ENCODE peak calls at places on chromosomes 16 and 17, in eight cellular contexts. G is K562, I is GM12878, M is adrenal gland, K is A549, O is HCT116, A is stomach, H is IMR-90. S is an unnamed sample.

GRCh38 chr17:69223809-69224208 is 4.8 kb downstream of the ABCA10 start:
- DNase-seq in G (no peak), I (peak), M (no peak), K (no peak), O (no peak), A (no peak), H (peak), S (no peak)

GRCh38 chr17:80510132-80510531 is 33.7 kb upstream of the NPTX1 start:
- DNase-seq in G (no peak), I (no peak), M (no peak), K (no peak), O (no peak), A (no peak), H (no peak), S (no peak)

GRCh38 chr16:17470002-17470870 is 524 bp downstream of the XYLT1 start:
- DNase-seq in G (no peak), I (no peak), M (no peak), K (no peak), O (no peak), A (no peak), H (no peak), S (peak)

GRCh38 chr17:41777579-41778188 is 8.8 kb downstream of the JUP start:
- DNase-seq in G (no peak), I (no peak), M (peak), K (peak), O (no peak), A (peak), H (peak), S (peak)

GRCh38 chr16:83928341-83929055 is 24.5 kb upstream of the OSGIN1 start:
- DNase-seq in G (no peak), I (no peak), M (no peak), K (no peak), O (no peak), A (no peak), H (peak), S (no peak)

GRCh38 chr16:84065536-84066132 is 23.0 kb upstream of the SLC38A8 start:
- DNase-seq in G (peak), I (no peak), M (peak), K (peak), O (peak), A (peak), H (peak), S (peak)

GRCh38 chr17:8458128-8458527 is 22.4 kb downstream of the NDEL1 start:
- DNase-seq in G (no peak), I (no peak), M (no peak), K (no peak), O (no peak), A (no peak), H (no peak), S (no peak)

GRCh38 chr17:55275894-55276804 is 11.4 kb downstream of the HLF start:
- DNase-seq in G (no peak), I (no peak), M (peak), K (peak), O (no peak), A (no peak), H (no peak), S (no peak)

DNA sequence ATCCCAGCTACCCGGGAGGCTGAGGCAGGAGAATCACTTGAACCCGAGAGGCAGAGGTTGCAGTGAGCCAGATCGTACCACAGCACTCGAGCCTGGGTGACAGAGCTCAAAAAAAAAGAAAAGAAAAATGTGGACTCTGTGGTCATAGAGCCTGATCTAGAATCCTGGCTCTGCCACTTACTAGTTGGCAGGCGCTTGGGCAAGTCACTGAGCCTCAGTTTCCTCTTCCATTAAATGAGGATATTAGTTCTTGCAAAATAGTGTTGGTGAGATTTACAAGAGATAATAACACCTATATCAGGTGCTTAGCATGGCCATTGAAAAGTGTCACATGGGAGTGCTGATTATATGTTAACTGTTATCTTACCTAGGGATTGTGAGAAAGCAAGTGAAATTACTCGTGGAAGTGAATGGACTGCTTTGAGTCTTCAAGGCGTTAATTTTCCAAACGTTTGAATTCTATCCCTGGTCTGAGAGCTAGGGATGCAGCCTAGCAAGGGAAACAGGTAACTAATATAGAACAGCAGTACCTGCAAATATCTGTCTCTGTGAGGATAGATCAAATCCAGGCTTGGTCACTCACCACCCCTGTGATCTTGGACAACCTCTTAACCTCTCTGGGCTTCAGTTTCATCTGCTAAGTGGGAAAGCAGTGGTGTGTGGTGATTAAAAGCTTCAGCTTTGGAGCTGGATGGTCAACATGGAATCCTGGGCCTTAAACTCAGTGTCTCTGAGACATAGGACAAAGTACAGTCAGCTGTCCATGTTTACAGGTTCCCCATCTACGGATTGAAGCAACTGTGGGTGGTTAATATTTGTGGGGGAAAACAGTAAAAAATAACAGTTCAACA is 953 bp upstream of the NSMCE1 start:
- DNase-seq in G (no peak), I (no peak), M (no peak), K (no peak), O (no peak), A (no peak), H (no peak), S (no peak)
- H3K4me3 ChIP-seq in G (peak), I (peak), M (no peak), K (peak), O (peak), A (peak), H (no peak), S (peak)

GRCh38 chr17:75785770-75786538 is 1.3 kb downstream of the UNK start:
- DNase-seq in G (peak), I (no peak), M (no peak), K (no peak), O (no peak), A (no peak), H (peak), S (no peak)

GRCh38 chr17:75783803-75784472 is 668 bp upstream of the UNK start:
- DNase-seq in G (peak), I (no peak), M (peak), K (no peak), O (no peak), A (peak), H (no peak), S (peak)

GRCh38 chr17:75785016-75785769 is 587 bp downstream of the UNK start:
- DNase-seq in G (peak), I (peak), M (peak), K (no peak), O (peak), A (peak), H (peak), S (peak)

GRCh38 chr17:75783069-75783783 is 1.4 kb upstream of the UNK start:
- DNase-seq in G (peak), I (peak), M (no peak), K (peak), O (peak), A (no peak), H (peak), S (no peak)

DNA sequence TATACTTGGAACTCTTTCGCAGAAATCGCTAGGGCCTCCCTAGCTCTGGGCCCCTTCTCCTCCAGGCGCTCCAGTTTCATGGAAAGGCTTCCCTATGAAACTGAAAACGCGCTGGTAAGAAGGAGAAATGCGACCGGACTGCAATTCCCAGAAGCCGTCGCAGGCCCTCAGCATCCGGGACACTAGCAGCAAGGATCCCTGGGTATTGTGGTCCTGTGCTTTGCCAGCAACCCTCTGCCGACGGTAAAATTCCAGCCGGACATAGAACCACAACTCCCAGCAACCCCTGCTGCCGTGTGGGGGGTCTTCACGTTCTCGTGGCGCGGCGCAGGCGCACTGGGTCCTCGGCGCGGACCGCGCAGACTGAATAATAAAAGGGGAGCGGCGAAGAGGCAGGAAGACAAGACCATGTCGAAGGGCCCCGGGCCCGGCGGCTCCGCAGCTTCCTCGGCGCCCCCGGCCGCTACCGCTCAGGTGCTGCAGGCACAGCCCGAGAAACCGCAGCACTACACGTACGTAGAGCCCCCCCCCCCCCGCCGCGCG is at the start of gene UNK:
- DNase-seq in G (peak), I (peak), M (peak), K (peak), O (peak), A (peak), H (peak), S (peak)
- TF ChIP-seq POLR2A in G (peak), I (no peak), M (peak), K (no peak), O (no peak), A (no peak), H (peak), S (peak)

DNA sequence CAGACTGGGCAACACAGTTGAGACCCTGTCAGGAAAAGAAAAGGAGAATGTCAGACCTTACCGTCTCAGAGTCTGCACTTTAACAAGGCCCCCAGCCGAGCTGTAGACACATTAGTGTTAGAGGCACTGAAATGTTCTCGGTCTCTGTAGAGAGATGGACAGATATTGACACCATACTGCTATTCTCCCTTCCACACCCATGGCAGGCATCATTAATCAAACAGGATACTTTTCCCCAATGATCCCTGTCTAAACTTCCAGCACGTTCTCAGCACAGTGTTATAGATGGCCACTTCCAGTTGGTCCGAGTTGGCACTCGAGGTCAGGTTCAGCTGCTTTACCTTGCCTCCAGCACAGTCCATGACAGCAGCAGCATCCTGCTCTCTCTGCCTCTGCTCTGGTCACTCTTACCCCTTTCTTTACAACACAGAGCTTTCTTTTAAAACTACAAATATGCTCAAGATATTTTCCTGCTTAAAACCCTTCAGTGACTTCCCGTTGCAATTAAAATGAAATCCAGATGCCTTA is 251.6 kb downstream of the SNX29 start:
- DNase-seq in G (no peak), I (no peak), M (no peak), K (no peak), O (no peak), A (no peak), H (no peak), S (no peak)
- H3K4me3 ChIP-seq in G (no peak), I (no peak), M (no peak), K (no peak), O (no peak), A (no peak), H (no peak), S (no peak)

GRCh38 chr16:88870608-88871348 is 4.3 kb upstream of the PABPN1L start:
- DNase-seq in G (peak), I (no peak), M (no peak), K (no peak), O (no peak), A (no peak), H (no peak), S (no peak)

GRCh38 chr16:88871730-88872416 is 5.4 kb upstream of the PABPN1L start:
- DNase-seq in G (no peak), I (no peak), M (no peak), K (no peak), O (no peak), A (no peak), H (no peak), S (no peak)

GRCh38 chr16:88871349-88871702 is 4.9 kb upstream of the PABPN1L start:
- DNase-seq in G (peak), I (no peak), M (no peak), K (no peak), O (no peak), A (no peak), H (no peak), S (no peak)

GRCh38 chr16:88874938-88875599 is 8.6 kb upstream of the PABPN1L start:
- DNase-seq in G (no peak), I (no peak), M (no peak), K (no peak), O (no peak), A (no peak), H (no peak), S (no peak)

DNA sequence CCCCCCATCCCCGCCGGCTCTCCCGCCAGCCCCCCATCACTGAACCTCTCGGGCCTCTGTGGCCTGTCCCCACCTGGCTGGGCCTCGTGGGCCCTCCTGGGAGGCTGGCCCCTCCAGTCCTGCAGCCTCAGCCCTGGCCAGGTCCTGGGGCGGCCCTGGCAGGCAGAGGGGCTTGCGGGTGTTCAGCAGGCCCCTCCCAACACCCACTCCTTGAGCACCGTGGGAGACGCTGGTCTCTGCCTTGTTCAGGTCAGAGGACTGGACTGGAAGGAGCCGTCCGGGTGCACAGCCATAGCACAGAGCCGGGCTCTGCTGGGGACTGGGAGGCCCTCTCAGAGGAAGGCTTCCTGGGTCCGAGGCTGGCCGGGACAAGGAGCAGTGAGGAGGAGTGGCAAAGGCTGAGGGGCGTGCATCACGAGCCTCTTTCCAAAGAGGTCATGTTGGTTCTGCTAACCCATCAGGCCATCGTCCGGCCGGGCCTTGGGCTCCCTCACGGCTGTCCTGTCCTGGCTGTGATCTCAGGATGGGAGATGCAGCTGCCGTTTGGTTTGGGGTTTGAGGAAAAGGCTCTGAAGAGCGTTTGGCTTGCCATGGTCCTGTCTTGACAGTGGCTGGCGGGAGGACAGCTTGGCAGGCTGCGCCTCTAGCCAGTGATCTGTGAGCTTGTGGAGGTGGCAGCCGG is 6.3 kb upstream of the PABPN1L start:
- DNase-seq in G (peak), I (no peak), M (no peak), K (no peak), O (no peak), A (no peak), H (no peak), S (no peak)
- TF ChIP-seq POLR2A in G (peak), I (no peak), M (no peak), K (no peak), O (no peak), A (no peak), H (no peak), S (no peak)

DNA sequence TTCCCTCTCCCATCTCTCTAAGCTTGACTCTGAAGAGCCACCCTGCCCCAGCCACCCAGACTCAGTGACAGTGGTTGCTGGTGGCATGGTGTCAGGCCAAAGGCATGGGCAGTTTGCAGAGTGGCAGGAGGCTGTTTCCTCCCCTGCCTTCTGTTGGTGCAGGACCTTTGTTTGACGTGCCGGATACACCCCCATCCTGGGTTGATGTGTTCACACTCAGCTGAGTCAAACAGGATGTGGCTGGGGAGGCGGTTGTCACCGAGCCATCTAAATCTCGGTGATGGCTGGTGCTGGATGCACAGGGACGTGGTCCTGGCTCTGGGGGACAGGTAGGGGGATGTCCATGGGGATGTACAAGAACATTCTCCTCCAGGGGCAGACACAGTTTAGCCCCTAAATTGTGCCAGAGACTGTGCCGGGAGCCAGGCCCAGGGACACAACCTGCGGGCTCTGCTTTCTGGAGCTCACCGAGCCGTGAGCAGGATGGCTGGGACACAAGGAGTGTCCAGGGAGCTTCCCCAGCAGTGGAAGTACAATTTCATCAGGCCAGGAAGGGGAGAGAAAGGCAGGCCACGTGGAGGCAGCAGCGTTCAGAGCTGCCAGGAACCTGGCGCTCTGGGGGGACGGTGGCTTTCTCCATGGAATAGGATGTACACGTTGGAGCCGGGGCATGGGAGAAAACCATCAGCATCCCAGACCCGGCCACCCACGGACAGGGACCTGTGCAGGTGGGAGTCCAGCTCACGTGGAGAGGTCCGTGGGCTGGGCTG is 264.2 kb downstream of the SEC14L1 start:
- DNase-seq in G (no peak), I (peak), M (peak), K (no peak), O (no peak), A (peak), H (peak), S (no peak)
- H3K4me3 ChIP-seq in G (no peak), I (peak), M (no peak), K (no peak), O (no peak), A (peak), H (no peak), S (no peak)

GRCh38 chr16:1434644-1435592 is 4.0 kb downstream of the PERCC1 start:
- DNase-seq in G (no peak), I (no peak), M (no peak), K (no peak), O (no peak), A (no peak), H (no peak), S (no peak)

GRCh38 chr16:1438229-1439057 is 5.9 kb downstream of the CCDC154 start:
- DNase-seq in G (no peak), I (no peak), M (no peak), K (no peak), O (no peak), A (no peak), H (no peak), S (no peak)

GRCh38 chr16:1435921-1436697 is 5.2 kb downstream of the PERCC1 start:
- DNase-seq in G (peak), I (no peak), M (no peak), K (no peak), O (no peak), A (peak), H (no peak), S (no peak)

GRCh38 chr16:1437606-1438005 is 6.7 kb downstream of the PERCC1 start:
- DNase-seq in G (no peak), I (no peak), M (no peak), K (no peak), O (no peak), A (no peak), H (no peak), S (no peak)

GRCh38 chr16:1436731-1437355 is 6.0 kb downstream of the PERCC1 start:
- DNase-seq in G (no peak), I (no peak), M (no peak), K (no peak), O (no peak), A (no peak), H (no peak), S (no peak)
- TF ChIP-seq POLR2A in G (no peak), I (no peak), M (no peak), K (no peak), O (no peak), A (no peak), H (no peak), S (no peak)

DNA sequence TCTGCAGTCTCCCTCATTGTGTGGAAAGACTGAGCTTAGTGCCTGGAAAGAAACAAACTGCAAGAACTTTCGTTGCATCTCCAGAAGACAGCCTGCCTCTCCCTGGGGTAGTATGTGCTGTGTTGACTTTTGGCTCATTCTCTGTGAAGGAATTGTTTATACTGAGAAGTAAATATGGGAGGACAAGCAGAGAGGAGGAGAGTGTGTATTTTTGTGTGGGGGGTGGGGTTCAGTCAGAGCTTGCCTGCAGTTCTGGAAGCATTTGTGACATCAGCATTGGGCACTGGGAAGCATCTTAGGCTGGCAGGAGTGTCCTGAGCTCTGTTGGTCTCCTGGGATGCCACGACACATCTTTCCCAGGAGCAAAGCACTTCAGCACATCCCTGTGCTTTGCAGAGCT is 147.9 kb downstream of the HS3ST3B1 start:
- DNase-seq in G (no peak), I (no peak), M (no peak), K (peak), O (no peak), A (no peak), H (no peak), S (no peak)
- H3K4me3 ChIP-seq in G (no peak), I (no peak), M (no peak), K (no peak), O (no peak), A (no peak), H (no peak), S (no peak)

GRCh38 chr16:21301168-21301894 is 23.2 kb upstream of the CRYM start:
- DNase-seq in G (peak), I (peak), M (peak), K (peak), O (peak), A (peak), H (peak), S (peak)
- TF ChIP-seq POLR2A in G (peak), I (no peak), M (peak), K (peak), O (peak), A (no peak), H (peak), S (peak)

GRCh38 chr17:73122953-73123605 is 30.6 kb upstream of the SLC39A11 start:
- DNase-seq in G (no peak), I (no peak), M (no peak), K (no peak), O (no peak), A (no peak), H (no peak), S (no peak)
- H3K4me3 ChIP-seq in G (no peak), I (no peak), M (no peak), K (no peak), O (no peak), A (no peak), H (no peak), S (no peak)

S was measured in body of pancreas.